ENCODE peak calls at places on chromosomes 3 and 15, in ten cellular contexts. T, A, B, G, X, R, U, P, J and O are unnamed samples.

GRCh38 chr15:23628612-23629233 is 18.9 kb downstream of the MAGEL2 start:
- DNase-seq in A (no peak), G (no peak), X (no peak), B (peak), R (no peak), U (no peak), J (no peak), T (no peak), P (no peak), O (no peak)

GRCh38 chr15:74781673-74782595 is at the start of gene CSK:
- DNase-seq in B (peak), T (peak), X (peak), G (peak), U (no peak), A (peak), P (peak), R (peak), J (peak), O (peak)

GRCh38 chr3:181700168-181701087 is 11.3 kb upstream of the SOX2 start:
- DNase-seq in A (peak), U (peak), R (no peak), G (peak), P (peak), J (peak), T (peak), B (peak), X (peak), O (peak)

GRCh38 chr3:195240171-195240701 is 30.7 kb downstream of the XXYLT1 start:
- DNase-seq in R (peak), X (no peak), U (no peak), J (no peak), T (no peak), B (peak), A (peak), P (no peak), G (no peak), O (no peak)

GRCh38 chr15:75347222-75348033 is 589 bp downstream of the NEIL1 start:
- DNase-seq in T (peak), U (no peak), B (peak), R (peak), A (no peak), J (peak), X (peak), P (peak), G (peak), O (peak)

GRCh38 chr3:172467170-172467824 is 19.0 kb upstream of the GHSR start:
- DNase-seq in R (no peak), P (peak), A (no peak), U (peak), T (peak), G (peak), B (no peak), J (no peak), X (no peak), O (no peak)

GRCh38 chr3:41267975-41268640 is 68.8 kb downstream of the CTNNB1 start:
- DNase-seq in A (no peak), R (no peak), T (peak), U (peak), P (peak), B (no peak), J (peak), G (peak), X (no peak), O (no peak)

GRCh38 chr3:1587426-1587825 is 494.6 kb downstream of the CNTN6 start:
- DNase-seq in T (no peak), X (no peak), A (no peak), B (no peak), U (no peak), P (no peak), G (no peak), J (no peak), R (no peak), O (no peak)

GRCh38 chr3:105730973-105731372 is 137.8 kb downstream of the CBLB start:
- DNase-seq in G (peak), T (peak), A (no peak), R (no peak), U (no peak), J (no peak), X (no peak), B (no peak), P (no peak), O (no peak)

GRCh38 chr3:133532951-133533350 is 40.5 kb upstream of the CDV3 start:
- DNase-seq in P (no peak), J (no peak), B (no peak), X (no peak), A (no peak), U (peak), G (peak), T (peak), R (no peak), O (no peak)

GRCh38 chr3:186732169-186732766 is 15.1 kb downstream of the KNG1 start:
- DNase-seq in X (no peak), B (no peak), P (no peak), R (no peak), A (no peak), U (no peak), J (no peak), G (no peak), T (no peak), O (no peak)

GRCh38 chr3:115156255-115156654 is 9.2 kb upstream of the ZBTB20 start:
- DNase-seq in R (no peak), T (no peak), U (peak), A (no peak), X (no peak), J (no peak), G (no peak), B (no peak), P (no peak), O (no peak)

GRCh38 chr3:130892759-130893239 is 1.1 kb upstream of the ATP2C1 start:
- DNase-seq in P (peak), X (peak), R (no peak), U (peak), A (peak), B (peak), G (peak), T (peak), J (peak), O (peak)

GRCh38 chr3:129654126-129654525 is 47.6 kb upstream of the PLXND1 start:
- DNase-seq in X (no peak), T (peak), R (no peak), J (no peak), P (no peak), A (no peak), B (no peak), U (no peak), G (peak), O (no peak)

GRCh38 chr15:47870956-47871625 is 153.8 kb downstream of the SEMA6D start:
- DNase-seq in J (peak), R (no peak), P (peak), X (no peak), B (no peak), G (peak), U (no peak), A (no peak), T (peak), O (peak)

GRCh38 chr15:36432162-36432561 is 147.3 kb upstream of the CDIN1 start:
- DNase-seq in X (no peak), P (peak), J (no peak), T (peak), R (no peak), A (no peak), G (no peak), U (peak), B (no peak), O (peak)

GRCh38 chr15:93121994-93122910 is 33.2 kb upstream of the RGMA start:
- DNase-seq in U (no peak), G (no peak), J (no peak), P (no peak), A (no peak), R (no peak), X (no peak), T (peak), B (no peak), O (no peak)

GRCh38 chr3:115233021-115233420 is 85.9 kb upstream of the ZBTB20 start:
- DNase-seq in R (no peak), G (no peak), A (no peak), X (no peak), P (no peak), J (no peak), T (peak), U (no peak), B (no peak), O (no peak)

GRCh38 chr3:138113309-138113708 is 2.1 kb downstream of the DZIP1L start:
- DNase-seq in T (peak), B (peak), A (no peak), P (peak), J (peak), U (no peak), R (no peak), X (no peak), G (no peak), O (no peak)

GRCh38 chr3:9226326-9226725 is 23.1 kb downstream of the SRGAP3 start:
- DNase-seq in U (peak), X (no peak), G (peak), A (no peak), B (no peak), J (no peak), R (no peak), P (no peak), T (peak), O (no peak)

GRCh38 chr3:52311567-52312119 is 4.5 kb upstream of the DNAH1 start:
- DNase-seq in T (no peak), B (no peak), X (no peak), U (no peak), R (no peak), J (peak), G (no peak), P (no peak), A (no peak), O (peak)